ENCODE peak calls at places on chromosomes 7 and 10, in eight cellular contexts. One of them, this sample, is unnamed.

GRCh38 chr7:36600869-36601530 is 123.3 kb downstream of the AOAH start:
- DNase-seq in heart right ventricle: no peak
- DNase-seq in GM06990: no peak
- DNase-seq in small intestine: no peak
- DNase-seq in right atrium auricular region: no peak
- DNase-seq in cardiac fibroblast: peak; percentile 6
- DNase-seq in kidney epithelial cell: peak; percentile 66
- DNase-seq in CD8-positive, alpha-beta memory T cell: no peak
- DNase-seq in this sample: peak; percentile 43

GRCh38 chr7:135333196-135333595 is 99.6 kb downstream of the STRA8 start:
- DNase-seq in heart right ventricle: no peak
- DNase-seq in GM06990: no peak
- DNase-seq in small intestine: no peak
- DNase-seq in right atrium auricular region: no peak
- DNase-seq in cardiac fibroblast: no peak
- DNase-seq in kidney epithelial cell: peak; percentile 73
- DNase-seq in CD8-positive, alpha-beta memory T cell: no peak
- DNase-seq in this sample: peak; percentile 22

GRCh38 chr10:93403152-93403551 is 79.0 kb downstream of the MYOF start:
- DNase-seq in heart right ventricle: no peak
- DNase-seq in GM06990: no peak
- DNase-seq in small intestine: no peak
- DNase-seq in right atrium auricular region: no peak
- DNase-seq in cardiac fibroblast: no peak
- DNase-seq in kidney epithelial cell: no peak
- DNase-seq in CD8-positive, alpha-beta memory T cell: no peak
- DNase-seq in this sample: no peak

GRCh38 chr7:130838738-130839137 is 104.7 kb upstream of the KLF14 start:
- DNase-seq in heart right ventricle: no peak
- DNase-seq in GM06990: no peak
- DNase-seq in small intestine: no peak
- DNase-seq in right atrium auricular region: no peak
- DNase-seq in cardiac fibroblast: peak; percentile 40
- DNase-seq in kidney epithelial cell: peak; percentile 71
- DNase-seq in CD8-positive, alpha-beta memory T cell: no peak
- DNase-seq in this sample: peak; percentile 63

GRCh38 chr10:77168861-77169260 is 468.7 kb downstream of the KCNMA1 start:
- DNase-seq in heart right ventricle: no peak
- DNase-seq in GM06990: no peak
- DNase-seq in small intestine: no peak
- DNase-seq in right atrium auricular region: no peak
- DNase-seq in cardiac fibroblast: no peak
- DNase-seq in kidney epithelial cell: no peak
- DNase-seq in CD8-positive, alpha-beta memory T cell: no peak
- DNase-seq in this sample: no peak

GRCh38 chr7:42035205-42035604 is 201.8 kb downstream of the GLI3 start:
- DNase-seq in heart right ventricle: no peak
- DNase-seq in GM06990: no peak
- DNase-seq in small intestine: no peak
- DNase-seq in right atrium auricular region: no peak
- DNase-seq in cardiac fibroblast: peak; percentile 27
- DNase-seq in kidney epithelial cell: no peak
- DNase-seq in CD8-positive, alpha-beta memory T cell: no peak
- DNase-seq in this sample: peak; percentile 33

GRCh38 chr10:21649441-21649872 is 115.4 kb downstream of the MLLT10 start:
- DNase-seq in heart right ventricle: no peak
- DNase-seq in GM06990: no peak
- DNase-seq in small intestine: no peak
- DNase-seq in right atrium auricular region: no peak
- DNase-seq in cardiac fibroblast: no peak
- DNase-seq in kidney epithelial cell: no peak
- DNase-seq in CD8-positive, alpha-beta memory T cell: no peak
- DNase-seq in this sample: no peak

GRCh38 chr7:24713039-24713793 is 44.0 kb downstream of the GSDME start:
- DNase-seq in heart right ventricle: no peak
- DNase-seq in GM06990: no peak
- DNase-seq in small intestine: no peak
- DNase-seq in right atrium auricular region: peak; percentile 21
- DNase-seq in cardiac fibroblast: no peak
- DNase-seq in kidney epithelial cell: no peak
- DNase-seq in CD8-positive, alpha-beta memory T cell: no peak
- DNase-seq in this sample: no peak

GRCh38 chr10:44030132-44030531 is 354.8 kb downstream of the CXCL12 start:
- DNase-seq in heart right ventricle: no peak
- DNase-seq in GM06990: no peak
- DNase-seq in small intestine: no peak
- DNase-seq in right atrium auricular region: peak; percentile 52
- DNase-seq in cardiac fibroblast: no peak
- DNase-seq in kidney epithelial cell: no peak
- DNase-seq in CD8-positive, alpha-beta memory T cell: no peak
- DNase-seq in this sample: no peak

GRCh38 chr7:3259711-3260424 is 41.2 kb upstream of the SDK1 start:
- DNase-seq in heart right ventricle: no peak
- DNase-seq in GM06990: no peak
- DNase-seq in small intestine: no peak
- DNase-seq in right atrium auricular region: no peak
- DNase-seq in cardiac fibroblast: peak; percentile 31
- DNase-seq in kidney epithelial cell: no peak
- DNase-seq in CD8-positive, alpha-beta memory T cell: no peak
- DNase-seq in this sample: peak; percentile 48

GRCh38 chr7:92766461-92767003 is 69.8 kb downstream of the CDK6 start:
- DNase-seq in heart right ventricle: no peak
- DNase-seq in GM06990: no peak
- DNase-seq in small intestine: peak; percentile 73
- DNase-seq in right atrium auricular region: no peak
- DNase-seq in cardiac fibroblast: peak; percentile 76
- DNase-seq in kidney epithelial cell: no peak
- DNase-seq in CD8-positive, alpha-beta memory T cell: no peak
- DNase-seq in this sample: peak; percentile 70

GRCh38 chr10:96880575-96880974 is 48.5 kb downstream of the LCOR start:
- DNase-seq in heart right ventricle: no peak
- DNase-seq in GM06990: no peak
- DNase-seq in small intestine: no peak
- DNase-seq in right atrium auricular region: no peak
- DNase-seq in cardiac fibroblast: no peak
- DNase-seq in kidney epithelial cell: no peak
- DNase-seq in CD8-positive, alpha-beta memory T cell: no peak
- DNase-seq in this sample: no peak

GRCh38 chr10:77784856-77785255 is 141.7 kb downstream of the DLG5 start:
- DNase-seq in heart right ventricle: no peak
- DNase-seq in GM06990: no peak
- DNase-seq in small intestine: no peak
- DNase-seq in right atrium auricular region: no peak
- DNase-seq in cardiac fibroblast: peak; percentile 55
- DNase-seq in kidney epithelial cell: peak; percentile 66
- DNase-seq in CD8-positive, alpha-beta memory T cell: no peak
- DNase-seq in this sample: peak; percentile 64

GRCh38 chr10:81903472-81903871 is 28.5 kb downstream of the NRG3 start:
- DNase-seq in heart right ventricle: no peak
- DNase-seq in GM06990: no peak
- DNase-seq in small intestine: no peak
- DNase-seq in right atrium auricular region: no peak
- DNase-seq in cardiac fibroblast: no peak
- DNase-seq in kidney epithelial cell: no peak
- DNase-seq in CD8-positive, alpha-beta memory T cell: no peak
- DNase-seq in this sample: no peak

GRCh38 chr10:97711640-97712267 is 1.8 kb upstream of the MARVELD1 start:
- DNase-seq in heart right ventricle: no peak
- DNase-seq in GM06990: no peak
- DNase-seq in small intestine: no peak
- DNase-seq in right atrium auricular region: no peak
- DNase-seq in cardiac fibroblast: no peak
- DNase-seq in kidney epithelial cell: no peak
- DNase-seq in CD8-positive, alpha-beta memory T cell: no peak
- DNase-seq in this sample: no peak

GRCh38 chr7:77395543-77395942 is 20.6 kb downstream of the GSAP start:
- DNase-seq in heart right ventricle: no peak
- DNase-seq in GM06990: no peak
- DNase-seq in small intestine: no peak
- DNase-seq in right atrium auricular region: no peak
- DNase-seq in cardiac fibroblast: no peak
- DNase-seq in kidney epithelial cell: no peak
- DNase-seq in CD8-positive, alpha-beta memory T cell: no peak
- DNase-seq in this sample: no peak

GRCh38 chr10:75652136-75652535 is 220.7 kb downstream of the LRMDA start:
- DNase-seq in heart right ventricle: no peak
- DNase-seq in GM06990: no peak
- DNase-seq in small intestine: no peak
- DNase-seq in right atrium auricular region: no peak
- DNase-seq in cardiac fibroblast: peak; percentile 60
- DNase-seq in kidney epithelial cell: no peak
- DNase-seq in CD8-positive, alpha-beta memory T cell: no peak
- DNase-seq in this sample: no peak

GRCh38 chr7:30285531-30286284 is 1.3 kb downstream of the ZNRF2 start:
- DNase-seq in heart right ventricle: peak; percentile 21
- DNase-seq in GM06990: peak; percentile 74
- DNase-seq in small intestine: peak; percentile 69
- DNase-seq in right atrium auricular region: no peak
- DNase-seq in cardiac fibroblast: peak; percentile 63
- DNase-seq in kidney epithelial cell: no peak
- DNase-seq in CD8-positive, alpha-beta memory T cell: peak; percentile 32
- DNase-seq in this sample: peak; percentile 63

GRCh38 chr10:91164520-91165065 is 55.9 kb upstream of the PCGF5 start:
- DNase-seq in heart right ventricle: no peak
- DNase-seq in GM06990: no peak
- DNase-seq in small intestine: peak; percentile 21
- DNase-seq in right atrium auricular region: no peak
- DNase-seq in cardiac fibroblast: no peak
- DNase-seq in kidney epithelial cell: no peak
- DNase-seq in CD8-positive, alpha-beta memory T cell: no peak
- DNase-seq in this sample: no peak
- H3K4me3 ChIP-seq in heart right ventricle: peak overlapping the region; percentile 99
- H3K4me3 ChIP-seq in GM06990: no peak overlapping the region
- H3K4me3 ChIP-seq in small intestine: no peak overlapping the region
- H3K4me3 ChIP-seq in right atrium auricular region: peak overlapping the region; percentile 75
- H3K4me3 ChIP-seq in cardiac fibroblast: peak overlapping the region; percentile 70
- H3K4me3 ChIP-seq in kidney epithelial cell: no peak overlapping the region
- H3K4me3 ChIP-seq in CD8-positive, alpha-beta memory T cell: peak overlapping the region; percentile 71
- H3K4me3 ChIP-seq in this sample: peak overlapping the region; percentile 64

GRCh38 chr10:63866747-63867140 is 345.5 kb downstream of the REEP3 start:
- DNase-seq in heart right ventricle: no peak
- DNase-seq in GM06990: peak; percentile 5
- DNase-seq in small intestine: peak; percentile 11
- DNase-seq in right atrium auricular region: no peak
- DNase-seq in cardiac fibroblast: peak; percentile 35
- DNase-seq in kidney epithelial cell: no peak
- DNase-seq in CD8-positive, alpha-beta memory T cell: no peak
- DNase-seq in this sample: peak; percentile 36
- H3K4me3 ChIP-seq in heart right ventricle: no peak overlapping the region
- H3K4me3 ChIP-seq in GM06990: no peak overlapping the region
- H3K4me3 ChIP-seq in small intestine: no peak overlapping the region
- H3K4me3 ChIP-seq in right atrium auricular region: no peak overlapping the region
- H3K4me3 ChIP-seq in cardiac fibroblast: no peak overlapping the region
- H3K4me3 ChIP-seq in kidney epithelial cell: no peak overlapping the region
- H3K4me3 ChIP-seq in CD8-positive, alpha-beta memory T cell: no peak overlapping the region
- H3K4me3 ChIP-seq in this sample: no peak overlapping the region

DNA sequence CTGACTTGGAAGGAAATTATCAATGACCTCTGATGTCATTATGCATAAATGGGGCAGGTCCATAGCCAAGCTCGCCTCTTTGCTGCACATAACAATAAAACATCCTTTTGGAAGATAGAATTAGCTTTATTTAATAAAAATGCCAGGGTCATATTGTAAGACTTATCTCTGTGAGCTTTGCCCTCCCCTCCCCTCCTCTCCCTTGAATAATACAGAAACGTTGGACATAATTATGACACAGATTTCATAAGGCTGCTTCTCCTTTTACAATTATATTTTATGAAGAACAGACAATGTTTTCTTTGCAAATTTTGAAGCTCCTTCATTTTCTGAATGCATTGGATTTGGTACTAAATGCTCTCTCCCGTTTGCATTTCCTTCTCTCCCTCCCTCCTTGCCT is 444.9 kb downstream of the AUTS2 start:
- DNase-seq in heart right ventricle: no peak
- DNase-seq in GM06990: no peak
- DNase-seq in small intestine: no peak
- DNase-seq in right atrium auricular region: no peak
- DNase-seq in cardiac fibroblast: no peak
- DNase-seq in kidney epithelial cell: no peak
- DNase-seq in CD8-positive, alpha-beta memory T cell: no peak
- DNase-seq in this sample: no peak
- H3K4me3 ChIP-seq in heart right ventricle: no peak overlapping the region
- H3K4me3 ChIP-seq in GM06990: no peak overlapping the region
- H3K4me3 ChIP-seq in small intestine: no peak overlapping the region
- H3K4me3 ChIP-seq in right atrium auricular region: no peak overlapping the region
- H3K4me3 ChIP-seq in cardiac fibroblast: no peak overlapping the region
- H3K4me3 ChIP-seq in kidney epithelial cell: no peak overlapping the region
- H3K4me3 ChIP-seq in CD8-positive, alpha-beta memory T cell: no peak overlapping the region
- H3K4me3 ChIP-seq in this sample: no peak overlapping the region

GRCh38 chr10:87887548-87888289 is 24.3 kb downstream of the PTEN start:
- DNase-seq in heart right ventricle: no peak
- DNase-seq in GM06990: no peak
- DNase-seq in small intestine: no peak
- DNase-seq in right atrium auricular region: no peak
- DNase-seq in cardiac fibroblast: no peak
- DNase-seq in kidney epithelial cell: no peak
- DNase-seq in CD8-positive, alpha-beta memory T cell: no peak
- DNase-seq in this sample: no peak
- H3K4me3 ChIP-seq in heart right ventricle: no peak overlapping the region
- H3K4me3 ChIP-seq in GM06990: no peak overlapping the region
- H3K4me3 ChIP-seq in small intestine: no peak overlapping the region
- H3K4me3 ChIP-seq in right atrium auricular region: no peak overlapping the region
- H3K4me3 ChIP-seq in cardiac fibroblast: no peak overlapping the region
- H3K4me3 ChIP-seq in kidney epithelial cell: no peak overlapping the region
- H3K4me3 ChIP-seq in CD8-positive, alpha-beta memory T cell: no peak overlapping the region
- H3K4me3 ChIP-seq in this sample: no peak overlapping the region

This sample was measured in fibroblast of pulmonary artery.